ENCODE peak calls at places on chromosomes 12 and 14, in six cellular contexts. C is activated naive CD4-positive, alpha-beta T cell; D is neural progenitor cell; J is AG08395; O is NCI-H460; T is CD4-positive, CD25-positive, alpha-beta regulatory T cell. V is an unnamed sample.

GRCh38 chr12:100901266-100901665 is 106.7 kb downstream of the ANO4 start:
- DNase-seq in C (no peak), D (no peak), J (no peak), O (no peak), T (no peak), V (no peak)

GRCh38 chr12:128449146-128449894 is 182.3 kb downstream of the TMEM132C start:
- DNase-seq in C (no peak), D (no peak), J (no peak), O (no peak), T (no peak), V (no peak)

GRCh38 chr12:132838464-132839080 is 9.9 kb upstream of the GOLGA3 start:
- DNase-seq in C (no peak), D (no peak), J (peak; percentile 7), O (no peak), T (no peak), V (no peak)

GRCh38 chr12:61676520-61676919 is 583.7 kb upstream of the USP15 start:
- DNase-seq in C (no peak), D (no peak), J (no peak), O (no peak), T (no peak), V (no peak)

GRCh38 chr12:20798561-20798960 is 11.9 kb upstream of the SLCO1B3 start:
- DNase-seq in C (no peak), D (peak; percentile 56), J (no peak), O (peak; percentile 32), T (no peak), V (no peak)

GRCh38 chr12:104435765-104436164 is 21.0 kb upstream of the CHST11 start:
- DNase-seq in C (no peak), D (no peak), J (no peak), O (no peak), T (no peak), V (no peak)

GRCh38 chr14:104421892-104422291 is 157.7 kb upstream of the C14orf180 start:
- DNase-seq in C (no peak), D (no peak), J (no peak), O (no peak), T (no peak), V (no peak)

GRCh38 chr14:68466491-68466977 is 326.3 kb downstream of the ZFP36L1 start:
- DNase-seq in C (no peak), D (no peak), J (peak; percentile 86), O (peak; percentile 84), T (no peak), V (peak; percentile 84)